ENCODE peak calls at places on chromosome 7, in six cellular contexts. One of them, this sample, is unnamed. For H3K36me3 and H3K27me3, the result is how much of the 10 kb centered on the place peaks cover.

GRCh38 chr7:99562832-99563231 is 4.4 kb downstream of the ZNF655 start:
- DNase-seq in BJ: peak
- DNase-seq in cardiac muscle cell: peak
- DNase-seq in neural progenitor cell: no peak
- DNase-seq in CD8-positive, alpha-beta T cell: no peak
- DNase-seq in body of pancreas: peak
- DNase-seq in this sample: no peak

GRCh38 chr7:81317741-81318140 is 398.9 kb upstream of the SEMA3C start:
- DNase-seq in body of pancreas: no peak
- DNase-seq in CD8-positive, alpha-beta T cell: no peak
- DNase-seq in neural progenitor cell: no peak
- DNase-seq in BJ: no peak
- DNase-seq in cardiac muscle cell: no peak
- DNase-seq in this sample: no peak

GRCh38 chr7:103702454-103702853 is 256.4 kb upstream of the SLC26A5 start:
- DNase-seq in neural progenitor cell: no peak
- DNase-seq in cardiac muscle cell: no peak
- DNase-seq in body of pancreas: no peak
- DNase-seq in CD8-positive, alpha-beta T cell: no peak
- DNase-seq in BJ: no peak
- DNase-seq in this sample: no peak

GRCh38 chr7:111763221-111763791 is 201.0 kb upstream of the IMMP2L start:
- DNase-seq in cardiac muscle cell: peak
- DNase-seq in body of pancreas: no peak
- DNase-seq in CD8-positive, alpha-beta T cell: no peak
- DNase-seq in BJ: no peak
- DNase-seq in neural progenitor cell: peak
- DNase-seq in this sample: peak

GRCh38 chr7:19958309-19958896 is 185.0 kb upstream of the TMEM196 start:
- DNase-seq in cardiac muscle cell: peak
- DNase-seq in neural progenitor cell: no peak
- DNase-seq in BJ: peak
- DNase-seq in body of pancreas: no peak
- DNase-seq in CD8-positive, alpha-beta T cell: no peak
- DNase-seq in this sample: no peak

GRCh38 chr7:27375958-27376357 is 133.4 kb downstream of the EVX1 start:
- DNase-seq in CD8-positive, alpha-beta T cell: no peak
- DNase-seq in BJ: no peak
- DNase-seq in body of pancreas: no peak
- DNase-seq in neural progenitor cell: peak
- DNase-seq in cardiac muscle cell: no peak
- DNase-seq in this sample: peak

GRCh38 chr7:111274882-111275281 is 184.0 kb downstream of the LRRN3 start:
- DNase-seq in neural progenitor cell: no peak
- DNase-seq in CD8-positive, alpha-beta T cell: no peak
- DNase-seq in cardiac muscle cell: peak
- DNase-seq in body of pancreas: no peak
- DNase-seq in BJ: no peak
- DNase-seq in this sample: no peak

GRCh38 chr7:99242667-99243066 is 30.0 kb upstream of the MYH16 start:
- DNase-seq in CD8-positive, alpha-beta T cell: no peak
- DNase-seq in BJ: no peak
- DNase-seq in neural progenitor cell: no peak
- DNase-seq in body of pancreas: no peak
- DNase-seq in cardiac muscle cell: no peak
- DNase-seq in this sample: no peak

GRCh38 chr7:36651404-36651803 is 72.9 kb downstream of the AOAH start:
- DNase-seq in body of pancreas: no peak
- DNase-seq in cardiac muscle cell: peak
- DNase-seq in BJ: peak
- DNase-seq in neural progenitor cell: no peak
- DNase-seq in CD8-positive, alpha-beta T cell: no peak
- DNase-seq in this sample: no peak

GRCh38 chr7:52311886-52312285 is 723.5 kb upstream of the POM121L12 start:
- DNase-seq in BJ: no peak
- DNase-seq in neural progenitor cell: no peak
- DNase-seq in CD8-positive, alpha-beta T cell: no peak
- DNase-seq in body of pancreas: no peak
- DNase-seq in cardiac muscle cell: no peak
- DNase-seq in this sample: no peak
- H3K4me3 ChIP-seq in BJ: no peak
- H3K4me3 ChIP-seq in neural progenitor cell: no peak
- H3K4me3 ChIP-seq in CD8-positive, alpha-beta T cell: no peak
- H3K4me3 ChIP-seq in body of pancreas: no peak
- H3K4me3 ChIP-seq in cardiac muscle cell: no peak
- H3K4me3 ChIP-seq in this sample: no peak

GRCh38 chr7:149218469-149219420 is 20.7 kb upstream of the ZNF212 start:
- DNase-seq in neural progenitor cell: peak
- DNase-seq in body of pancreas: no peak
- DNase-seq in cardiac muscle cell: no peak
- DNase-seq in BJ: no peak
- DNase-seq in CD8-positive, alpha-beta T cell: no peak
- DNase-seq in this sample: no peak
- H3K36me3 ChIP-seq in neural progenitor cell: under half
- H3K36me3 ChIP-seq in body of pancreas: under half
- H3K36me3 ChIP-seq in cardiac muscle cell: under half
- H3K36me3 ChIP-seq in BJ: under half
- H3K36me3 ChIP-seq in CD8-positive, alpha-beta T cell: under half
- H3K36me3 ChIP-seq in this sample: under half

GRCh38 chr7:18566829-18567228 is 71.3 kb downstream of the HDAC9 start:
- DNase-seq in body of pancreas: no peak
- DNase-seq in BJ: no peak
- DNase-seq in CD8-positive, alpha-beta T cell: no peak
- DNase-seq in neural progenitor cell: no peak
- DNase-seq in cardiac muscle cell: no peak
- DNase-seq in this sample: no peak
- H3K27me3 ChIP-seq in body of pancreas: under half
- H3K27me3 ChIP-seq in BJ: under half
- H3K27me3 ChIP-seq in CD8-positive, alpha-beta T cell: under half
- H3K27me3 ChIP-seq in neural progenitor cell: under half
- H3K27me3 ChIP-seq in cardiac muscle cell: under half
- H3K27me3 ChIP-seq in this sample: under half

GRCh38 chr7:147412109-147412508 is 1178.5 kb upstream of the C7orf33 start:
- DNase-seq in CD8-positive, alpha-beta T cell: no peak
- DNase-seq in body of pancreas: no peak
- DNase-seq in cardiac muscle cell: peak
- DNase-seq in BJ: no peak
- DNase-seq in neural progenitor cell: peak
- DNase-seq in this sample: no peak
- H3K4me3 ChIP-seq in CD8-positive, alpha-beta T cell: no peak
- H3K4me3 ChIP-seq in body of pancreas: no peak
- H3K4me3 ChIP-seq in cardiac muscle cell: no peak
- H3K4me3 ChIP-seq in BJ: no peak
- H3K4me3 ChIP-seq in neural progenitor cell: no peak
- H3K4me3 ChIP-seq in this sample: no peak

DNA sequence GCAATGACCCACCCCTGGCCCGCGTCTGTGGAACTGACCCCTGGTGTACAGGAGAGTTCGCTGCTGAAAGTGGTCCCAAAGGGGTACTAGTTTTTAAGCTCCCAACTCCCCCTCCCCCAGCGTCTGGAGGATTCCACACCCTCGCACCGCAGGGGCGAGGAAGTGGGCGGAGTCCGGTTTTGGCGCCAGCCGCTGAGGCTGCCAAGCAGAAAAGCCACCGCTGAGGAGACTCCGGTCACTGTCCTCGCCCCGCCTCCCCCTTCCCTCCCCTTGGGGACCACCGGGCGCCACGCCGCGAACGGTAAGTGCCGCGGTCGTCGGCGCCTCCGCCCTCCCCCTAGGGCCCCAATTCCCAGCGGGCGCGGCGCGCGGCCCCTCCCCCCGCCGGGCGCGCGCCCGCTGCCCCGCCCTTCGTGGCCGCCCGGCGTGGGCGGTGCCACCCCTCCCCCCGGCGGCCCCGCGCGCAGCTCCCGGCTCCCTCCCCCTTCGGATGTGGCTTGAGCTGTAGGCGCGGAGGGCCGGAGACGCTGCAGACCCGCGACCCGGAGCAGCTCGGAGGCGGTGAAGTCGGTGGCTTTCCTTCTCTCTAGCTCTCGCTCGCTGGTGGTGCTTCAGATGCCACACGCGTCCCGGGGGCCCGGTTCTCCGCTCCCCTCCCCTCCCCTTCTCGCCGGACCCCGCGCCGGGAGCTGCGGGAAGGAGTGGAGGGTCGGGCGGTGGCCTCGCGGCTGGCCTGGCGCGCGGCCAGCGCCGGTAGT is at the start of gene CBX3:
- DNase-seq in body of pancreas: peak
- DNase-seq in BJ: no peak
- DNase-seq in cardiac muscle cell: peak
- DNase-seq in neural progenitor cell: peak
- DNase-seq in CD8-positive, alpha-beta T cell: peak
- DNase-seq in this sample: peak
- H3K36me3 ChIP-seq in body of pancreas: under half
- H3K36me3 ChIP-seq in BJ: under half
- H3K36me3 ChIP-seq in cardiac muscle cell: under half
- H3K36me3 ChIP-seq in neural progenitor cell: under half
- H3K36me3 ChIP-seq in CD8-positive, alpha-beta T cell: under half
- H3K36me3 ChIP-seq in this sample: under half

DNA sequence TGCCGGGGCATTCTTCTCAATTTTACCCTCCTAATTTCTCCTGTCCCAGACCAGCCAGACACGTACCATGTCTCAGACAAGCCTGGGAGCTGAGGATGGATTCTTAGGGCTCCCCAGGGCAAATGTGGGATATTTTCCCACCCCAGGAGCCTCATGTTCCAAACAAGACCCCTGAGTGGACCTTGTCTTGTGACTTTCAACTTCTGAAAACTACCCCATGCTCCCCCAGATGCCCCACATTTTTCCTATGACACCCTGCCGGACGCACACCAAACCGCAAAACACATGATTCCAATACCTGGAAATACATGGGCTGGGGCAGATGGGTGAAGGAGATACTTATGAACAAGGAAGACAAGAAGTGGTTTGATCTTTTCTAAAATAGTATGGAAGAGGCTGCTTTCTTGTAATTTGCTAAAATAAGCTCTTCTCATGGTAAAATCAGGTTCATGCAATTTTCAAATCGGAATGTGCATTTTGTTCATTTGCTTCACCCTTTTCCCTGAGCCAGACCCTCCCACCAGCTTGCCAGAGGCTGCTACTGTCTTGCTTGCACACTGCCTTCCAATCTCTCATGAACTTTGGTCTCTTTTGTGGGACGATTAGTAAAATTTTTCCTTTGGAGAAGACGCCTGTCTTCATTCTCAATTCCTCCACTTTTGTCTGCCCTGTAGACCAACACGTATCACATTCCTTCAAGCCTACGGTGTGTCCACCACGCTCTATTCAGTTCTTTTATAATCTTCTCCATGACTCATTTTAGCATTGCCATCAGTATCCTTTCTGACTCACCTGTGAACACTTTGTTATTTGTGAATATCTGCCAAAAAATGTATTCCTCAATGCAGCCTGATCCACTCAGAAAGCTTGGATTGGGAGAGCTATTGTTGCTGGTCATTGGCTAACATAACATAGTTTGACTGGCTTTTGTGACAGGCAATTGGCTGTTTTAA is 1.1 kb downstream of the GIMAP5 start:
- DNase-seq in body of pancreas: no peak
- DNase-seq in cardiac muscle cell: no peak
- DNase-seq in BJ: no peak
- DNase-seq in neural progenitor cell: no peak
- DNase-seq in CD8-positive, alpha-beta T cell: no peak
- DNase-seq in this sample: no peak
- H3K27me3 ChIP-seq in body of pancreas: under half
- H3K27me3 ChIP-seq in cardiac muscle cell: under half
- H3K27me3 ChIP-seq in BJ: under half
- H3K27me3 ChIP-seq in neural progenitor cell: half or more
- H3K27me3 ChIP-seq in CD8-positive, alpha-beta T cell: under half
- H3K27me3 ChIP-seq in this sample: half or more

GRCh38 chr7:40694041-40694809 is 559.4 kb downstream of the SUGCT start:
- DNase-seq in BJ: no peak
- DNase-seq in neural progenitor cell: no peak
- DNase-seq in body of pancreas: no peak
- DNase-seq in cardiac muscle cell: no peak
- DNase-seq in CD8-positive, alpha-beta T cell: no peak
- DNase-seq in this sample: no peak
- H3K4me3 ChIP-seq in BJ: no peak
- H3K4me3 ChIP-seq in neural progenitor cell: no peak
- H3K4me3 ChIP-seq in body of pancreas: no peak
- H3K4me3 ChIP-seq in cardiac muscle cell: no peak
- H3K4me3 ChIP-seq in CD8-positive, alpha-beta T cell: no peak
- H3K4me3 ChIP-seq in this sample: no peak

DNA sequence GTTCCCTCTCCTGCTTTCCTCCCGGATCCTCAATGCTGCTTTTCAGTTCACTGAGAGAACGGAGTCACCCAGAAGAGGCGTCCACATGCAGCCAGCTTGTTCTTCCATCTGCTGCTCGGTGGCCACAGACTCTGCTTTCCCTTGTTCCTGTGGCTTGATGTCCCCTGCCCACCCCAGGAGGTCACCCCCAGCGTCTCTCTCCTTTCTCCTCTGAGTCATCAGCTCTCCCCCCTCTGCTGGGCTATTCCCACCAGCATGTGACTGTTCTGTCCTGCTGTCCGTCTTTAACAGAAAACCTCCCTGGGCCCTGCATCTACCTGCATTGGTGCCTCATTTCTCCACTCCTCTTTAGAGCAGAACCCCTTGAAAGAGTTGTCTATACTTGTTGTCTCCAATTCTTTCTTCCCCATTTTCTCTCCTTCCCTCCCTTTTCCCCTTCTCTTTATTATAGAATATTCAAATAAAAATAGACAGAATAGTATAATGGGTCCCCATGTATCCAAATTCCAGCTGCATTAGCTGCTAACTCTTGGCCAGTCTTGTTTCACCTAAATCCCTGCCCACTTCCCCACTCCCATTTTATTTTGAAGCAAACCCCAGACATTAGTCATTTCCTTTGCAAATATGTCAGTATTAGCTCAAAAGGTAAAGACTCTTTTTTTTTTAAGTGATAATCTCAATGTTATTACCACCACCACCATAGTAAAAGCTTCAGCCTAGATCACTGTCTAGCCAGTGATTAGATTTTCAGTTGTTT is 4.1 kb downstream of the ZNF282 start:
- DNase-seq in body of pancreas: no peak
- DNase-seq in neural progenitor cell: no peak
- DNase-seq in cardiac muscle cell: no peak
- DNase-seq in CD8-positive, alpha-beta T cell: no peak
- DNase-seq in BJ: no peak
- DNase-seq in this sample: no peak
- H3K36me3 ChIP-seq in body of pancreas: under half
- H3K36me3 ChIP-seq in neural progenitor cell: under half
- H3K36me3 ChIP-seq in cardiac muscle cell: under half
- H3K36me3 ChIP-seq in CD8-positive, alpha-beta T cell: under half
- H3K36me3 ChIP-seq in BJ: under half
- H3K36me3 ChIP-seq in this sample: under half